ENCODE peak calls at places on chromosomes 12 and 14, in four cellular contexts. E, N, L and U are unnamed samples.

GRCh38 chr12:2266666-2267623 is 214.2 kb downstream of the CACNA1C start:
- DNase-seq in E (no peak), N (no peak), L (no peak), U (no peak)

GRCh38 chr14:28565345-28565744 is 201.2 kb upstream of the FOXG1 start:
- DNase-seq in E (no peak), N (no peak), L (no peak), U (no peak)

GRCh38 chr14:67674139-67674479 is 323 bp downstream of the VTI1B start:
- DNase-seq in E (no peak), N (peak; percentile 70), L (peak; percentile 45), U (peak; percentile 32)

GRCh38 chr12:1309610-1310009 is 284.8 kb downstream of the FBXL14 start:
- DNase-seq in E (no peak), N (no peak), L (no peak), U (no peak)

GRCh38 chr14:50607181-50607580 is 47.2 kb downstream of the ATL1 start:
- DNase-seq in E (peak; percentile 65), N (no peak), L (peak; percentile 63), U (peak; percentile 97)

GRCh38 chr12:93318720-93319522 is 58.8 kb upstream of the NUDT4 start:
- DNase-seq in E (no peak), N (no peak), L (no peak), U (no peak)

GRCh38 chr12:60333461-60333860 is 737.6 kb downstream of the SLC16A7 start:
- DNase-seq in E (no peak), N (no peak), L (peak; percentile 34), U (peak; percentile 3)

GRCh38 chr12:18224745-18225144 is 36.6 kb upstream of the PIK3C2G start:
- DNase-seq in E (no peak), N (no peak), L (peak; percentile 5), U (peak; percentile 27)

GRCh38 chr12:11497438-11497837 is 102.1 kb upstream of the PRB2 start:
- DNase-seq in E (no peak), N (no peak), L (no peak), U (no peak)

GRCh38 chr12:5071496-5071895 is 27.8 kb downstream of the KCNA5 start:
- DNase-seq in E (no peak), N (no peak), L (no peak), U (no peak)

GRCh38 chr14:49526101-49526500 is 60.1 kb downstream of the RPS29 start:
- DNase-seq in E (no peak), N (no peak), L (no peak), U (no peak)

GRCh38 chr14:93332032-93332852 is 594 bp downstream of the BTBD7 start:
- DNase-seq in E (no peak), N (peak; percentile 70), L (peak; percentile 49), U (peak; percentile 25)

GRCh38 chr12:104682790-104683279 is 226.1 kb downstream of the CHST11 start:
- DNase-seq in E (no peak), N (no peak), L (no peak), U (no peak)

GRCh38 chr12:87405918-87406317 is 623.3 kb downstream of the C12orf50 start:
- DNase-seq in E (no peak), N (no peak), L (no peak), U (no peak)

GRCh38 chr12:117912756-117913155 is 56.0 kb downstream of the KSR2 start:
- DNase-seq in E (no peak), N (no peak), L (no peak), U (no peak)

GRCh38 chr12:99752740-99753139 is 105.2 kb downstream of the GARIN6 start:
- DNase-seq in E (no peak), N (no peak), L (no peak), U (no peak)

GRCh38 chr12:79927772-79928474 is 7.0 kb downstream of the PPP1R12A start:
- DNase-seq in E (no peak), N (no peak), L (peak; percentile 23), U (peak; percentile 57)

GRCh38 chr12:57063991-57064725 is 14.2 kb upstream of the MYO1A start:
- DNase-seq in E (no peak), N (no peak), L (peak; percentile 41), U (no peak)

GRCh38 chr12:66279127-66279712 is 23.1 kb upstream of the HELB start:
- DNase-seq in E (no peak), N (no peak), L (peak; percentile 22), U (peak; percentile 3)

GRCh38 chr14:54219281-54220121 is 177.3 kb upstream of the CDKN3 start:
- DNase-seq in E (no peak), N (no peak), L (no peak), U (no peak)

GRCh38 chr12:23600936-23601335 is 348.5 kb downstream of the SOX5 start:
- DNase-seq in E (no peak), N (no peak), L (no peak), U (no peak)

GRCh38 chr12:46983959-46984833 is 95.2 kb upstream of the PCED1B start:
- DNase-seq in E (no peak), N (no peak), L (peak; percentile 75), U (no peak)

GRCh38 chr14:51302319-51303030 is 62.4 kb downstream of the TMX1 start:
- DNase-seq in E (no peak), N (no peak), L (no peak), U (peak; percentile 36)

GRCh38 chr14:91317381-91318313 is 73.1 kb upstream of the GPR68 start:
- DNase-seq in E (no peak), N (no peak), L (no peak), U (no peak)

GRCh38 chr12:101566318-101566717 is 28.5 kb upstream of the MYBPC1 start:
- DNase-seq in E (no peak), N (no peak), L (no peak), U (no peak)

GRCh38 chr14:105322791-105323556 is 8.4 kb downstream of the PACS2 start:
- DNase-seq in E (no peak), N (no peak), L (no peak), U (no peak)

GRCh38 chr14:21940887-21941855 is 267.6 kb upstream of the OR4E1 start:
- DNase-seq in E (no peak), N (no peak), L (peak; percentile 2), U (no peak)

GRCh38 chr12:3562484-3562883 is 71.5 kb downstream of the PRMT8 start:
- DNase-seq in E (no peak), N (no peak), L (no peak), U (no peak)

GRCh38 chr12:30939234-30939633 is 12.7 kb downstream of the TSPAN11 start:
- DNase-seq in E (no peak), N (no peak), L (no peak), U (no peak)

GRCh38 chr14:97977711-97978261 is 1180.6 kb downstream of the VRK1 start:
- DNase-seq in E (no peak), N (peak; percentile 77), L (no peak), U (peak; percentile 17)

GRCh38 chr12:118050972-118051910 is 9.7 kb downstream of the WSB2 start:
- DNase-seq in E (no peak), N (no peak), L (no peak), U (no peak)

GRCh38 chr12:49008943-49009342 is 9.6 kb downstream of the PRKAG1 start:
- DNase-seq in E (no peak), N (no peak), L (no peak), U (no peak)

GRCh38 chr14:34496679-34497513 is 34.9 kb upstream of the SPTSSA start:
- DNase-seq in E (peak; percentile 96), N (peak; percentile 46), L (peak; percentile 100), U (peak; percentile 100)

GRCh38 chr12:107731376-107731775 is 29.6 kb downstream of the PRDM4 start:
- DNase-seq in E (no peak), N (no peak), L (no peak), U (no peak)

GRCh38 chr12:108777156-108777555 is 45.8 kb upstream of the CORO1C start:
- DNase-seq in E (no peak), N (no peak), L (no peak), U (no peak)

GRCh38 chr14:60859525-60859924 is 121.4 kb downstream of the TRMT5 start:
- DNase-seq in E (no peak), N (no peak), L (no peak), U (no peak)

GRCh38 chr12:18690653-18691052 is 47.2 kb downstream of the PLCZ1 start:
- DNase-seq in E (no peak), N (no peak), L (peak; percentile 98), U (peak; percentile 89)

GRCh38 chr12:90079811-90080210 is 371.2 kb upstream of the ATP2B1 start:
- DNase-seq in E (no peak), N (no peak), L (no peak), U (no peak)

GRCh38 chr12:115870021-115870420 is 407.5 kb downstream of the MED13L start:
- DNase-seq in E (no peak), N (no peak), L (no peak), U (no peak)

GRCh38 chr12:115867854-115868253 is 409.6 kb downstream of the MED13L start:
- DNase-seq in E (no peak), N (no peak), L (no peak), U (no peak)

GRCh38 chr12:115868624-115869023 is 408.9 kb downstream of the MED13L start:
- DNase-seq in E (no peak), N (no peak), L (no peak), U (no peak)

GRCh38 chr12:115869604-115870003 is 407.9 kb downstream of the MED13L start:
- DNase-seq in E (no peak), N (no peak), L (no peak), U (no peak)

DNA sequence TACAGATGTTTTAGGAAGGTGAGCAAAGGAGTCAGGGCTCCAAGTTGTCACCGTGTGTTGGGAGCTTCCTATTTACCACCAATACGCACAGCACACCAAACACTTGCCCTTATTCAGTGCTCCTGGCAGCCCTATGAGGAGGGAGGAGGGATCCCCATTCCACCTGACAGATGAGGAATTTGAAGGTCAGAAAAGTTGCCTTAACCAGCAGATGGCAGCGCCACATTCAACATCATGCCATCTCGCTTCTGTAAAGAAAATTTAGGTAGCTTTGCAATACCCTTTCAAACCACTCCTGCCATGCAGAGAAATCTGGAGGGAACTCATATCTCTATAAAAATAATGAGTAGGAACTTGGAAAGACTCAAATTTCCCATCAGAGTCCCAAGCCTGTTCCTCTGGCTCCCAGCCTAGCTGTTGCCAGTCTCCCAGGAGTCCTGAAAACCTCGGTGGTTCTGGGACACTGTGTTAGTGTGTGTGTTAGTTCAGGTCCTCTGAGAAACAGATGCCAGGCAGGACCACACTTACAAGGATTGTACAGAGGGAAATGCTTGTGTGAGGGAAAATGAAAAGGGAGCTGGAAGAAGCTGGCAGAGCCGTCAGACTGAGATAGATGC is 410.5 kb downstream of the MED13L start:
- DNase-seq in E (no peak), N (no peak), L (no peak), U (no peak)
- TF ChIP-seq CTCF in E (no peak), N (no peak), L (no peak), U (no peak)

GRCh38 chr12:6363330-6364036 is 11.9 kb downstream of the SCNN1A start:
- DNase-seq in E (no peak), N (no peak), L (peak; percentile 28), U (no peak)
- TF ChIP-seq CTCF in E (no peak), N (no peak), L (no peak), U (no peak)

GRCh38 chr12:52242442-52243263 is 9.6 kb downstream of the KRT7 start:
- DNase-seq in E (no peak), N (peak; percentile 20), L (no peak), U (no peak)
- TF ChIP-seq CTCF in E (no peak), N (no peak), L (no peak), U (no peak)

GRCh38 chr12:68498736-68499135 is 112.0 kb upstream of the RAP1B start:
- DNase-seq in E (no peak), N (no peak), L (no peak), U (no peak)
- TF ChIP-seq CTCF in E (no peak), N (no peak), L (no peak), U (no peak)